ENCODE peak calls at places on chromosomes 1 and 21, in four cellular contexts. R, M, C and P are unnamed samples.

GRCh38 chr1:81703352-81703735 is 97.4 kb upstream of the ADGRL2 start:
- DNase-seq in R (no peak), M (no peak), C (no peak), P (no peak)

GRCh38 chr21:34722684-34723300 is 54.0 kb downstream of the CLIC6 start:
- DNase-seq in R (peak), M (no peak), C (no peak), P (peak)

GRCh38 chr21:33355355-33355754 is 30.6 kb downstream of the IFNAR1 start:
- DNase-seq in R (no peak), M (no peak), C (no peak), P (no peak)

GRCh38 chr1:115324649-115325420 is 13.2 kb downstream of the NGF start:
- DNase-seq in R (no peak), M (no peak), C (no peak), P (no peak)

GRCh38 chr1:199690520-199690919 is 337.0 kb upstream of the NR5A2 start:
- DNase-seq in R (no peak), M (no peak), C (no peak), P (no peak)

GRCh38 chr1:232923739-232924386 is 26.5 kb upstream of the NTPCR start:
- DNase-seq in R (no peak), M (no peak), C (peak), P (no peak)

GRCh38 chr1:48947761-48948537 is 171.3 kb upstream of the BEND5 start:
- DNase-seq in R (peak), M (no peak), C (no peak), P (no peak)

GRCh38 chr1:8698012-8698411 is 119.4 kb downstream of the RERE start:
- DNase-seq in R (no peak), M (no peak), C (no peak), P (no peak)

GRCh38 chr21:42460391-42461184 is 35.4 kb downstream of the RSPH1 start:
- DNase-seq in R (no peak), M (no peak), C (peak), P (no peak)

GRCh38 chr21:21631961-21632360 is 633.8 kb downstream of the NCAM2 start:
- DNase-seq in R (no peak), M (no peak), C (no peak), P (no peak)

GRCh38 chr1:182674346-182675246 is 9.8 kb downstream of the RGS8 start:
- DNase-seq in R (no peak), M (no peak), C (no peak), P (no peak)

GRCh38 chr1:35449334-35450008 is 107.7 kb downstream of the KIAA0319L start:
- DNase-seq in R (no peak), M (no peak), C (no peak), P (no peak)

GRCh38 chr1:79568411-79568810 is 561.9 kb upstream of the ADGRL4 start:
- DNase-seq in R (no peak), M (no peak), C (no peak), P (no peak)

GRCh38 chr21:36699026-36699545 is at the start of gene SIM2:
- DNase-seq in R (no peak), M (no peak), C (no peak), P (peak)

GRCh38 chr1:37561794-37562132 is 5.0 kb downstream of the DNALI1 start:
- DNase-seq in R (peak), M (peak), C (no peak), P (peak)

GRCh38 chr21:33578214-33578613 is 10.3 kb downstream of the DONSON start:
- DNase-seq in R (no peak), M (no peak), C (no peak), P (no peak)

GRCh38 chr1:26200413-26200812 is 10.0 kb downstream of the CATSPER4 start:
- DNase-seq in R (no peak), M (no peak), C (no peak), P (no peak)

GRCh38 chr1:54324031-54324654 is 82.1 kb downstream of the SSBP3 start:
- DNase-seq in R (no peak), M (no peak), C (no peak), P (no peak)

GRCh38 chr1:54645806-54646676 is 4.5 kb downstream of the MROH7 start:
- DNase-seq in R (no peak), M (no peak), C (no peak), P (no peak)

GRCh38 chr21:45241357-45241756 is 46.3 kb downstream of the POFUT2 start:
- DNase-seq in R (peak), M (no peak), C (no peak), P (no peak)

GRCh38 chr1:180311011-180311730 is 81.1 kb downstream of the LHX4 start:
- DNase-seq in R (no peak), M (no peak), C (no peak), P (no peak)

GRCh38 chr1:14732726-14733052 is 134.2 kb downstream of the KAZN start:
- DNase-seq in R (no peak), M (no peak), C (no peak), P (no peak)

GRCh38 chr1:198399452-198399851 is 141.0 kb downstream of the ATP6V1G3 start:
- DNase-seq in R (no peak), M (no peak), C (no peak), P (no peak)

GRCh38 chr1:160400284-160400645 is at the start of gene VANGL2:
- DNase-seq in R (peak), M (no peak), C (no peak), P (peak)

GRCh38 chr1:65812065-65812464 is 19.4 kb downstream of the PDE4B start:
- DNase-seq in R (no peak), M (no peak), C (peak), P (no peak)

GRCh38 chr1:22875240-22875639 is 97.4 kb downstream of the LACTBL1 start:
- DNase-seq in R (no peak), M (no peak), C (no peak), P (no peak)

GRCh38 chr1:89361681-89362080 is 2.2 kb upstream of the GBP6 start:
- DNase-seq in R (no peak), M (no peak), C (no peak), P (no peak)

GRCh38 chr1:179774033-179774432 is 30.9 kb downstream of the FAM163A start:
- DNase-seq in R (no peak), M (no peak), C (no peak), P (no peak)

GRCh38 chr1:56459260-56459659 is 120.1 kb downstream of the PLPP3 start:
- DNase-seq in R (no peak), M (no peak), C (no peak), P (no peak)
- TF ChIP-seq SUZ12 in R (no peak), M (no peak), C (no peak), P (no peak)

GRCh38 chr1:2530501-2531361 is 668 bp upstream of the HES5 start:
- DNase-seq in R (no peak), M (no peak), C (no peak), P (no peak)
- TF ChIP-seq SP1 in R (no peak), M (no peak), C (no peak), P (no peak)

GRCh38 chr1:78329475-78329874 is 161.3 kb upstream of the PTGFR start:
- DNase-seq in R (no peak), M (no peak), C (no peak), P (no peak)
- TF ChIP-seq SUZ12 in R (no peak), M (no peak), C (no peak), P (no peak)

DNA sequence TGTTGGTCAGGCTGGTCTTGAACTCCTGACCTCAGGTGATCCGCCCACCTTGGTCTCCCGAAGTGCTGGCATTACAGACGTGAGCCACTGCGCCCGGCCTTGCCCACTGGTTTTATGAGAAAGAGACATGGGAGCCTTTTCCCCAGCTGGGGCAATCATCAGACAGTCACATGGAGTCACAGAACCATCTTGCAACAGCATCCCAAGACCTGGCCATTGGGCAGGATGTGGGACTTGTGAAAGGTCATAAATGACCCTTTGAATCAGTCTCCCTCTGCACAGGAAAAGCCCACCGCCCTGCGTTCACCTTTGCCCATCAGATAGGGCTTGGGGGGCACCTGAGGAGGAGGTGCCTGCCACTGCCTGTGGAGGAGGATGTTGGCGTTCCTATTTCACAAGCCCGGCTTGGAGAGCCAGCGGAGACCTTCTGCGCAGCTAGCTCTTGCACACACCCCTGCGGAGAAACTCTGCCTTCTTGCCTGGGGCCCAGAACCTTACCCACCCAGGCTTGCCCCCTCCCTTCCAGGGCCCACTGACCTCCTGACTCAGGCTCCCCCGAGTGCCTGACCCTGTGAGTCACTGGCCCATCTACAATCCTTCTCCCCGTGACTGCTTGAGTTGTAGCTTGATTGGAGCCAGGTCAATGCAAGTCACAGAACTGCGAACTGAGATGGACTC is 3.6 kb downstream of the HES2 start:
- DNase-seq in R (no peak), M (no peak), C (no peak), P (no peak)
- TF ChIP-seq SP1 in R (no peak), M (no peak), C (no peak), P (no peak)

DNA sequence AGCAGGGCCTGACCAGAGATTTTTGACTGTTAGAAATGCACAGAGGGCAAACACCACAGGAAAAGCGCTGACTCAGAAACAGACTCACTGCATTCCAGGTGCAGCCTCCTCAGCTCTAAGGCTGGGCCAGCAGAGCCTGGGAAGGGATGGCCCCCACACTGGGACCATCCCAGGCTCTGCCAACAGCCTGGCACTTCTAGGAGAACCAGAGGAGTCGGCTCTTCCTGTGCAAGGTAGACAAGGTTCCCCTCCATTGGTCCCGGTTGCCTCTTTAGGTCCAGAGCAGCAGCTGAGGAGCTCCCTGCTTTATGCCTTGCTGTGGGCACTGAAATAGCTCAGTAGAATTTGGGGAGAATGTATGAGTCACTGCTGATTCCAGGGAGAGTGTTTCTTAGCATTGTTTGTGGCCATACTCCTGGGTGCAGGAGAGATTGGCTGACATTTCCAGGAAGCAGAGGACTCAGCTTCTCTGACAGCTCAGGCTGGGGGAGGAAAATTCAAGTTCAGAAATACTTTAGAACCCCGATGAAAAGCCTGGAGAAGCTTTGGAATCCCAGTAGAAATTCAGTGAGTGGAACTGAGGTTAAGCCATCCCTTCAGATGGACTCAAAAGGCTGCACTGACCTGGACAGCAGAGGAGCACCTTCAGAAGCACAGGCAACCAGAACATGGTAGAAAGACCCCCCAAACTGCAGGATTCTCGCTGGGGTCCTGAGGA is 19.7 kb downstream of the PRAMEF1 start:
- DNase-seq in R (no peak), M (no peak), C (no peak), P (no peak)
- TF ChIP-seq SUZ12 in R (no peak), M (no peak), C (no peak), P (no peak)

GRCh38 chr1:167776616-167777252 is 55.0 kb downstream of the MPZL1 start:
- DNase-seq in R (no peak), M (no peak), C (no peak), P (no peak)
- TF ChIP-seq SP1 in R (no peak), M (no peak), C (no peak), P (no peak)